ENCODE peak calls at places on chromosomes 11 and 22, in six cellular contexts. U, K, L, E, J and W are unnamed samples.

GRCh38 chr22:25357606-25358420 is 138.4 kb downstream of the CRYBB2 start:
- DNase-seq in J (no peak), E (no peak), L (no peak), U (no peak), K (no peak), W (no peak)

GRCh38 chr11:57230797-57231538 is 6.1 kb downstream of the APLNR start:
- DNase-seq in E (no peak), J (no peak), K (no peak), L (no peak), U (no peak), W (no peak)

GRCh38 chr11:62373464-62374110 is 36.3 kb downstream of the ASRGL1 start:
- DNase-seq in L (no peak), E (no peak), K (no peak), J (no peak), U (no peak), W (no peak)

GRCh38 chr11:61630104-61630503 is 49.2 kb upstream of the SYT7 start:
- DNase-seq in E (no peak), U (no peak), K (no peak), J (no peak), L (no peak), W (no peak)

GRCh38 chr11:18368236-18368635 is 26.1 kb upstream of the LDHA start:
- DNase-seq in J (no peak), E (peak; percentile 50), L (no peak), U (no peak), K (no peak), W (peak; percentile 73)

GRCh38 chr11:44854146-44854545 is 96.5 kb downstream of the TP53I11 start:
- DNase-seq in J (no peak), E (no peak), K (no peak), L (no peak), U (no peak), W (no peak)

GRCh38 chr11:129598378-129598777 is 217.3 kb upstream of the TMEM45B start:
- DNase-seq in E (no peak), K (no peak), J (no peak), U (no peak), L (no peak), W (no peak)

GRCh38 chr11:132579686-132580085 is 952.6 kb downstream of the OPCML start:
- DNase-seq in U (no peak), J (no peak), L (no peak), K (peak; percentile 55), E (no peak), W (no peak)

GRCh38 chr11:22920939-22921565 is 60.8 kb upstream of the CCDC179 start:
- DNase-seq in U (no peak), K (no peak), L (no peak), E (peak; percentile 57), J (peak; percentile 3), W (peak; percentile 45)

GRCh38 chr11:25794804-25795203 is 537.1 kb upstream of the ANO3 start:
- DNase-seq in E (no peak), K (no peak), L (no peak), J (no peak), U (no peak), W (no peak)

GRCh38 chr11:27234043-27234668 is 128.9 kb downstream of the CCDC34 start:
- DNase-seq in E (peak; percentile 89), L (no peak), J (no peak), U (no peak), K (no peak), W (peak; percentile 93)

GRCh38 chr22:41401781-41402648 is 20.3 kb downstream of the TEF start:
- DNase-seq in K (no peak), L (no peak), U (no peak), J (no peak), E (peak; percentile 82), W (peak; percentile 88)

GRCh38 chr11:106152824-106153223 is 75.4 kb downstream of the AASDHPPT start:
- DNase-seq in L (no peak), E (peak; percentile 29), J (no peak), U (no peak), K (no peak), W (peak; percentile 19)

GRCh38 chr11:79439893-79440450 is 858 bp downstream of the TENM4 start:
- DNase-seq in E (peak; percentile 14), K (no peak), U (peak; percentile 40), L (no peak), J (no peak), W (no peak)

GRCh38 chr11:76824083-76824939 is 36.4 kb upstream of the ACER3 start:
- DNase-seq in K (no peak), U (no peak), L (no peak), J (no peak), E (peak; percentile 67), W (peak; percentile 76)